ENCODE peak calls at places on chromosomes 5 and 9, in six cellular contexts. M is mammary epithelial cell; O is CD8-positive, alpha-beta memory T cell; F is GM23248; E is CD4-positive, alpha-beta T cell; T is astrocyte. C is an unnamed sample.

GRCh38 chr5:123452401-123452800 is 29.2 kb upstream of the CEP120 start:
- DNase-seq in F (no peak), E (no peak), T (no peak), M (no peak), O (no peak), C (no peak)

GRCh38 chr5:32066448-32066847 is 107.7 kb downstream of the GOLPH3 start:
- DNase-seq in F (no peak), E (no peak), T (no peak), M (no peak), O (no peak), C (no peak)

GRCh38 chr9:28624771-28625170 is 1051.5 kb upstream of the C9orf72 start:
- DNase-seq in T (no peak), O (no peak), M (no peak), F (no peak), E (no peak), C (no peak)

GRCh38 chr5:152560508-152561137 is 155.5 kb upstream of the NMUR2 start:
- DNase-seq in M (peak), F (peak), E (no peak), O (no peak), T (peak), C (peak)

GRCh38 chr9:99118782-99119466 is 14.0 kb downstream of the TGFBR1 start:
- DNase-seq in F (no peak), M (no peak), O (peak), T (no peak), E (peak), C (peak)

GRCh38 chr9:132943677-132944293 is 631 bp downstream of the TSC1 start:
- DNase-seq in F (peak), M (peak), E (no peak), O (peak), T (no peak), C (peak)

GRCh38 chr9:97632406-97632991 is 669 bp downstream of the TSTD2 start:
- DNase-seq in M (no peak), F (peak), T (peak), O (no peak), E (no peak), C (no peak)

GRCh38 chr5:59065551-59065950 is 482.7 kb downstream of the RAB3C start:
- DNase-seq in M (peak), F (peak), T (peak), E (no peak), O (no peak), C (no peak)

GRCh38 chr5:34639852-34640626 is 16.1 kb upstream of the RAI14 start:
- DNase-seq in E (no peak), M (no peak), O (no peak), F (peak), T (peak), C (no peak)

GRCh38 chr5:145965804-145966203 is 29.4 kb downstream of the SH3RF2 start:
- DNase-seq in T (no peak), E (no peak), F (no peak), O (no peak), M (no peak), C (no peak)

GRCh38 chr5:131259326-131259725 is 4.5 kb upstream of the CDC42SE2 start:
- DNase-seq in O (no peak), M (no peak), E (no peak), T (no peak), F (no peak), C (no peak)

GRCh38 chr5:1181451-1182359 is 19.7 kb upstream of the SLC6A19 start:
- DNase-seq in M (no peak), F (no peak), T (no peak), O (no peak), E (no peak), C (no peak)

GRCh38 chr5:33299621-33300208 is 141.1 kb upstream of the TARS1 start:
- DNase-seq in M (peak), E (no peak), T (peak), O (no peak), F (peak), C (peak)

GRCh38 chr9:137590469-137591383 is at the start of gene ZMYND19:
- DNase-seq in O (peak), T (peak), F (peak), E (peak), M (peak), C (peak)

GRCh38 chr5:14156611-14157493 is 13.7 kb downstream of the TRIO start:
- DNase-seq in O (no peak), E (no peak), F (peak), T (peak), M (peak), C (peak)

GRCh38 chr9:114097613-114098020 is 1.5 kb downstream of the KIF12 start:
- DNase-seq in O (no peak), E (no peak), T (peak), M (peak), F (peak), C (no peak)

DNA sequence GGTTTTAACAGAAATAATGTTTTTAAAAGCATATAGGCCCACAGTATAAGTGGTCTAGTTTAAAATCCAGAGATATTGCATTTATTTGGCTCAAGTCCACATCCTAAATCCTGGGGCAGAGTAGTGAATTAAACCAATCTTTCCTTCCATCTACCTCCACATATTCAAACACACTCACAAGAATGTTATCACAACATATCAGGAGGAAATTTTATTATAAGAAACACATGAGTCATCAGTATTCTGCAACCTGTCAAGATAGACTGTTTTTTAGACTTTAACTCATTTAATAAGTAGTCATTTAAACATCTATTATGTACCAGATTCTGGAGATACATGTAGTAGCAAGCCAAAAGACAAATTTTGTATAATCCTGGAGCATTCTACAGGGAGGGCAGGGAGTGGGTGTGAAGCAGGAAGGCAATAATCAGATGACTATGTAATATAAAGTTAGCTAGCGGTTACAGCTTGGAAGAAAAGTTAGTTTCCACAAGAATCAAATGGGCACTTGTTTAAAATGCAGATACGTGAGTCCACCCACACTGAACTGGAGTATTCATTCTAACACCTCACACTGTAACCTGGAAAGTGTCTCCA is 187.3 kb upstream of the PIK3R1 start:
- DNase-seq in T (peak), M (peak), O (no peak), E (no peak), F (peak), C (no peak)
- H3K27ac ChIP-seq in T (no peak), M (no peak), O (no peak), E (no peak), F (peak), C (no peak)

DNA sequence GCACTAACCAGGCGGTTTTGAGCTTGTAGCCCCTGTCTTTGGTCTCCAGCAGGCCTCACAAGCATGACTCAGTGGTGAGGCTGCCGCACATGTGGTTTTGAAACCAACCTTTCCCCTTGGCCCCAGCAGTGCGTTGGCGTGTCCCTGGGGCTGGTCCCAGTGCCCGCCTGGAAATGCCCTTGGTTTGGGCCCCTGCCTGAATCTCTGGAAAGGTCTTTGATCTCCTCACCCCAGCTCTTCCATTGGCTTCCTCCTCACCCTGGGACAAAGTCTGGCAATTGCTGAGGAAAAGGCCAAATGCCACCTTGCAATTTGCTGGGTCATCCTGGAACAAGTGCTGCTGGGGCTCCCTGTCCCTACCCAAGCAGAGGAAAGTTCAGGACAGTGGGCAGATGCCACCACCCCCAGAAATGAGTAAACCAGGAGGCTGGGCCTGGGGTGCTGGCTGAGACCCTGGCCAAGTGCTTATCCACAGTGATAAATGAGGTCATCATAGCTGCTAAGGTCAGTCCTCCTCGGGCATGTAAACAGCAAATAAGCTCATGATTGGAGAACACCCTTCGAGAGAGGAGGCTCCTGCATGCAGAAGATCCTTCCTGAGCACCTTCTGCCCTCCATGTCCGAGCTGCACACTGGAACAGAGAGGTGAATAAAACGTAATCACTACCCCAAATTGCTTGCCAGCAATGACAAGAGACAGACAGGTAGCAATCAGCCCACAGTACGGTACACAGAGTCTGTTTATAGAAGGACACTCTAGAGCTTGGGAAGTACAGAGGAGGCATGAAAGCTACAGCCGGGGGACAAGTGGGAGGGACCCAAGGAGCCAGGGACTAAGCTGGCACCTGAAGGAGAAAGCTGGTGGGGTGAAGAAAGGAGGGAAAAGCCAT is 98.9 kb upstream of the CPEB4 start:
- DNase-seq in M (peak), O (no peak), E (no peak), T (peak), F (peak), C (peak)
- H3K27ac ChIP-seq in M (no peak), O (no peak), E (no peak), T (peak), F (peak), C (no peak)

DNA sequence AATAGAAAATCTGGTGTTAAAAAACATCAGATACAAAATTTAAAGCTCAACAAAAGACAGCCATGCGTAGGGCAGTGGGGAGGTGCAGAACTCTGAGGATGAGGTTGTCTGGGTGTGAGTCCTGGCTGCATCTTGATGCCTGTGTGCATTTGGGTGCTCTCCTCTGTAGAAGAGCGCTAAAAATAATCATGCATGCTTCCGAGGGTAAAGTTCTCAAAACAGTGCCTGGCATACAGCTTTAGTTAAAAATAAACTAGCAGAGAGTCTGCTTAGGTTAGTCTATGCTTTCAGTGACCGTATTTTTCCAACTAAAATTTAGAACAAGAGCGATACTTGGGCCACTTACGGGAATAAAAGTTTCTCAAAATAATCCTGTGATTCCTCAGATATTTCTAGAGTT is 55.5 kb upstream of the SPATA31C2 start:
- DNase-seq in O (no peak), M (no peak), F (no peak), E (no peak), T (no peak), C (no peak)
- H3K27ac ChIP-seq in O (no peak), M (no peak), F (no peak), E (no peak), T (no peak), C (no peak)

GRCh38 chr5:7874639-7875038 is 5.7 kb downstream of the MTRR start:
- DNase-seq in M (no peak), T (no peak), O (no peak), E (no peak), F (no peak), C (no peak)
- H3K27ac ChIP-seq in M (no peak), T (no peak), O (no peak), E (no peak), F (no peak), C (no peak)

DNA sequence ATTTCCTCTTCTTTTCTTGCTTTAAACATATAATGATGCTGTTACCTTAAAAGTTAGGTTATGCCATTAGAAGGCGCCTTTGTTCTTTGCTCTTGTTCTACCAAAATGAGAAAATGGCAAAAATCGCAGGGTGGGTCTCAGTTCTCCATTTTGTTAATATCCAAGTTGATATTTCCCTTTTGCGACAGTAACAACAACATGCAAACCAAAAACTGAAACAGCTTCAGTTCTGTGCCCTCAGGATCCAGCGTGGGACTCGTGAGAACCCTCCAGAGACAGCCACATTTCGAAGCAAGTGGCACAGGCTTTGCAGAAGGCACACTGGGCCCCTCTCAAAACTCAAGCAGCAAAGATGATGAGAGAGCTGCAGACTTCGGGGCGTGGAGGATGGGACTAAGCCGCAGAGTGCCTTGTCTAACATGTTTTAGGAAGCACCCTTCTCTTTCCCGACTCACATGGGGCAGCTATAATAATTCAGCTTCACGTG is 33.0 kb upstream of the LCP2 start:
- DNase-seq in F (no peak), T (no peak), M (no peak), E (no peak), O (no peak), C (no peak)
- H3K27ac ChIP-seq in F (no peak), T (no peak), M (no peak), E (peak), O (peak), C (peak)

DNA sequence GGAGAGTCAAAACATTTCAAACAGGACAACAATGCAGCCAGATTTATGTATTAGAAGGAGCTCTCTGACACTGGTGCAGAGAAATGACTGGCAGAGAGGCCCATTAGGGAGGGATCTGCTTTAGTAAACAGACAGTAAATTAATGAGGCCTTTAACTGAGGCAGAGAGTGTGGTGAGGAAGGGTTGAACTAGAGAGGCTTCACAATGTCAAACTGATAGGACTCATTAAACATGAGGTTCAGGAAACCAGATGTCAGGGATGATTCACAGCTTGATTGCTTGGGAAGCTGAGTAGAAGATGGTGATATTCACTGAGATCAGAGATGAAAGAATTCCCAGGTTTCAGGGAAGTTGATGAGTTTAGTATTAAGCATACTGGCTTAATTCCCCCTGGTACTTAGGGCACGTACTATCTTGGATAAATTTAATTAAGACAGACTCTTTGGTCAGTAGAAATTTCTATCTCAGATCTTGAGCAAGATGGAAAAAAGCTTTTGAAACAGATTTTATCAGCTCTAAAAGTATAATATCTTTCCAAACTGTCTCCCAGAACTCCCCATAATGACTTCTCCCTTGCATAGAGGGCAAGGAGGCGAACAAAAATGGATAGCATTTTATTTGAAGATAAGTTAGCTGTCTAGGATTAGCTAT is 8.6 kb upstream of the MUSK start:
- DNase-seq in F (peak), T (peak), E (no peak), O (no peak), M (peak), C (no peak)
- H3K27ac ChIP-seq in F (peak), T (no peak), E (no peak), O (no peak), M (no peak), C (no peak)

GRCh38 chr5:167634432-167634831 is 657.0 kb upstream of the WWC1 start:
- DNase-seq in T (peak), F (peak), M (peak), O (no peak), E (no peak), C (no peak)
- H3K27ac ChIP-seq in T (peak), F (peak), M (peak), O (no peak), E (no peak), C (no peak)

GRCh38 chr9:78103971-78104433 is 72.4 kb upstream of the GNAQ start:
- DNase-seq in M (no peak), O (no peak), E (no peak), F (no peak), T (no peak), C (no peak)
- H3K27ac ChIP-seq in M (no peak), O (no peak), E (no peak), F (no peak), T (no peak), C (no peak)

C was measured in OCI-LY7.